ENCODE peak calls at places on chromosomes 2 and 18, in five cellular contexts. One of them, this sample, is unnamed. For H3K4me1, the result is how much of the 10 kb centered on the place peaks cover.

GRCh38 chr18:78492064-78492812 is 487.4 kb upstream of the SALL3 start:
- DNase-seq in mucosa of descending colon: no peak
- DNase-seq in colonic mucosa: no peak
- DNase-seq in A549: no peak
- DNase-seq in hepatocyte: no peak
- DNase-seq in this sample: no peak

GRCh38 chr2:150280255-150280654 is 207.2 kb downstream of the RND3 start:
- DNase-seq in A549: no peak
- DNase-seq in mucosa of descending colon: no peak
- DNase-seq in hepatocyte: peak
- DNase-seq in colonic mucosa: no peak
- DNase-seq in this sample: no peak

GRCh38 chr2:217538719-217539118 is 464.1 kb downstream of the TNS1 start:
- DNase-seq in hepatocyte: no peak
- DNase-seq in colonic mucosa: no peak
- DNase-seq in A549: no peak
- DNase-seq in mucosa of descending colon: no peak
- DNase-seq in this sample: peak

GRCh38 chr2:42123426-42123825 is 45.7 kb upstream of the EML4 start:
- DNase-seq in mucosa of descending colon: no peak
- DNase-seq in colonic mucosa: no peak
- DNase-seq in A549: no peak
- DNase-seq in hepatocyte: no peak
- DNase-seq in this sample: no peak

GRCh38 chr2:109335586-109336266 is 206.7 kb downstream of the SH3RF3 start:
- DNase-seq in A549: no peak
- DNase-seq in colonic mucosa: no peak
- DNase-seq in mucosa of descending colon: no peak
- DNase-seq in hepatocyte: no peak
- DNase-seq in this sample: no peak

GRCh38 chr2:196592331-196592911 is 47.1 kb upstream of the CCDC150 start:
- DNase-seq in mucosa of descending colon: peak
- DNase-seq in colonic mucosa: peak
- DNase-seq in hepatocyte: no peak
- DNase-seq in A549: peak
- DNase-seq in this sample: no peak

GRCh38 chr2:157052685-157053224 is 204.8 kb upstream of the GALNT5 start:
- DNase-seq in mucosa of descending colon: peak
- DNase-seq in colonic mucosa: no peak
- DNase-seq in hepatocyte: peak
- DNase-seq in A549: peak
- DNase-seq in this sample: no peak

GRCh38 chr2:1910562-1911256 is 166.4 kb upstream of the PXDN start:
- DNase-seq in hepatocyte: no peak
- DNase-seq in colonic mucosa: no peak
- DNase-seq in A549: no peak
- DNase-seq in mucosa of descending colon: no peak
- DNase-seq in this sample: no peak

GRCh38 chr2:202193881-202194353 is 44.5 kb downstream of the SUMO1 start:
- DNase-seq in A549: no peak
- DNase-seq in colonic mucosa: no peak
- DNase-seq in hepatocyte: no peak
- DNase-seq in mucosa of descending colon: no peak
- DNase-seq in this sample: no peak

GRCh38 chr2:111957872-111958354 is 59.5 kb downstream of the MERTK start:
- DNase-seq in mucosa of descending colon: no peak
- DNase-seq in hepatocyte: no peak
- DNase-seq in colonic mucosa: no peak
- DNase-seq in A549: no peak
- DNase-seq in this sample: no peak

GRCh38 chr2:100733344-100734187 is 86.4 kb upstream of the NPAS2 start:
- DNase-seq in mucosa of descending colon: no peak
- DNase-seq in hepatocyte: peak
- DNase-seq in colonic mucosa: no peak
- DNase-seq in A549: peak
- DNase-seq in this sample: no peak

GRCh38 chr2:158928965-158929364 is 39.5 kb upstream of the TANC1 start:
- DNase-seq in colonic mucosa: peak
- DNase-seq in hepatocyte: peak
- DNase-seq in mucosa of descending colon: peak
- DNase-seq in A549: no peak
- DNase-seq in this sample: no peak

GRCh38 chr2:28321426-28321825 is 71.2 kb upstream of the FOSL2 start:
- DNase-seq in mucosa of descending colon: no peak
- DNase-seq in colonic mucosa: no peak
- DNase-seq in A549: no peak
- DNase-seq in hepatocyte: no peak
- DNase-seq in this sample: no peak

GRCh38 chr2:101759162-101759561 is 61.7 kb downstream of the MAP4K4 start:
- DNase-seq in A549: peak
- DNase-seq in colonic mucosa: no peak
- DNase-seq in hepatocyte: peak
- DNase-seq in mucosa of descending colon: no peak
- DNase-seq in this sample: no peak

GRCh38 chr2:39468574-39469331 is 31.7 kb upstream of the MAP4K3 start:
- DNase-seq in A549: no peak
- DNase-seq in colonic mucosa: no peak
- DNase-seq in mucosa of descending colon: no peak
- DNase-seq in hepatocyte: no peak
- DNase-seq in this sample: no peak

GRCh38 chr2:54609647-54610046 is 113.8 kb upstream of the EML6 start:
- DNase-seq in mucosa of descending colon: no peak
- DNase-seq in hepatocyte: no peak
- DNase-seq in A549: no peak
- DNase-seq in colonic mucosa: no peak
- DNase-seq in this sample: no peak

GRCh38 chr2:136048886-136049832 is 63.7 kb upstream of the DARS1 start:
- DNase-seq in colonic mucosa: no peak
- DNase-seq in mucosa of descending colon: no peak
- DNase-seq in hepatocyte: no peak
- DNase-seq in A549: no peak
- DNase-seq in this sample: no peak

GRCh38 chr18:13429884-13430510 is 211.4 kb downstream of the LDLRAD4 start:
- DNase-seq in mucosa of descending colon: no peak
- DNase-seq in hepatocyte: no peak
- DNase-seq in colonic mucosa: no peak
- DNase-seq in A549: no peak
- DNase-seq in this sample: no peak

GRCh38 chr18:3040881-3041280 is 27.9 kb upstream of the LPIN2 start:
- DNase-seq in A549: no peak
- DNase-seq in colonic mucosa: no peak
- DNase-seq in hepatocyte: no peak
- DNase-seq in mucosa of descending colon: no peak
- DNase-seq in this sample: no peak

GRCh38 chr18:48805826-48806535 is 144.8 kb downstream of the SMAD7 start:
- DNase-seq in hepatocyte: no peak
- DNase-seq in mucosa of descending colon: no peak
- DNase-seq in A549: no peak
- DNase-seq in colonic mucosa: peak
- DNase-seq in this sample: no peak

GRCh38 chr2:143885461-143885860 is 634.5 kb downstream of the ZEB2 start:
- DNase-seq in hepatocyte: no peak
- DNase-seq in colonic mucosa: no peak
- DNase-seq in A549: no peak
- DNase-seq in mucosa of descending colon: no peak
- DNase-seq in this sample: no peak

GRCh38 chr2:39737661-39738060 is 41.4 kb downstream of the THUMPD2 start:
- DNase-seq in colonic mucosa: no peak
- DNase-seq in hepatocyte: peak
- DNase-seq in A549: no peak
- DNase-seq in mucosa of descending colon: peak
- DNase-seq in this sample: no peak

GRCh38 chr2:132384491-132385186 is 32.0 kb upstream of the GPR39 start:
- DNase-seq in colonic mucosa: no peak
- DNase-seq in A549: no peak
- DNase-seq in hepatocyte: no peak
- DNase-seq in mucosa of descending colon: no peak
- DNase-seq in this sample: no peak

GRCh38 chr18:77392323-77392722 is 142.7 kb downstream of the GALR1 start:
- DNase-seq in mucosa of descending colon: no peak
- DNase-seq in colonic mucosa: no peak
- DNase-seq in A549: peak
- DNase-seq in hepatocyte: no peak
- DNase-seq in this sample: no peak

GRCh38 chr2:16507655-16508054 is 158.0 kb downstream of the CYRIA start:
- DNase-seq in A549: peak
- DNase-seq in hepatocyte: peak
- DNase-seq in colonic mucosa: no peak
- DNase-seq in mucosa of descending colon: peak
- DNase-seq in this sample: no peak
- H3K4me3 ChIP-seq in A549: peak
- H3K4me3 ChIP-seq in hepatocyte: no peak
- H3K4me3 ChIP-seq in colonic mucosa: peak
- H3K4me3 ChIP-seq in mucosa of descending colon: no peak
- H3K4me3 ChIP-seq in this sample: peak

GRCh38 chr18:45727068-45727467 is 3.1 kb downstream of the SLC14A1 start:
- DNase-seq in colonic mucosa: no peak
- DNase-seq in hepatocyte: no peak
- DNase-seq in A549: no peak
- DNase-seq in mucosa of descending colon: no peak
- DNase-seq in this sample: no peak
- H3K4me1 ChIP-seq in colonic mucosa: under half
- H3K4me1 ChIP-seq in hepatocyte: under half
- H3K4me1 ChIP-seq in A549: under half
- H3K4me1 ChIP-seq in mucosa of descending colon: under half
- H3K4me1 ChIP-seq in this sample: under half

DNA sequence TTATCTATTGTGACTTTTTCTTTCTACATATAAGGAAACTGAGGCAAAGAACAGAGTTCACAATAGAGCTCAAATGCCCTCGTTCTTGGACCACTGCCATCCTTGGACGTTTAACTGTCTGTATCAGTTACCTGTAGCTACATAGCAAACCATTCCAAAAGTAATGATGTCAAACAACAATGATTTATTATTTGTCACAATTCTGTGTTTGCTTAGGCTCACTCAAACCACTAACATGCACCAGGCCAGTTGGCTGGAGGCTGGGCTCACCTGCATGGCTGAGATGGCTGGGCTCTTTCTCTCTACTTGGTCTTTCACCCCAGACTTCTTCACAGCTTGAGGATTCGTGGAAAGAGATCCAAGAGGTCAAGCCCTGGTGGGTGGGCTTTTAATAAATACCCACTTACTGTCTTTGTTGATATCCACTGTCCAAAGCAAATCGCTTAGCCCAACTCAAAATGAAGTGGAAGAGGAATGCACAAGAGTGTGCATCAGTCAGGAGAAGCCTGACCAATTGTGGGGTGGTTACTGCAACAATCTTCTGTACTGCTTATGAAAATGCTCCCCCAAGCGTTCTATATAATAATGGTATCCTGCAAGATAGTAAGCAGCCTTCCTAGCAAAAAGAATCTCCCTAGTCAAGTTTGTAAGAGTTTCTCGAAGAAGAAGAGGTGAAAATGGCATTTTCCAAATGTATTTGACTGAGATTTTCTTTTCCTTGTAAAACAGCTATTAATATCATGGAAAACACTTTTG is 163.5 kb upstream of the NT5C1B start:
- DNase-seq in hepatocyte: no peak
- DNase-seq in A549: peak
- DNase-seq in mucosa of descending colon: no peak
- DNase-seq in colonic mucosa: no peak
- DNase-seq in this sample: no peak
- TF ChIP-seq CTCF in hepatocyte: no peak
- TF ChIP-seq CTCF in A549: peak
- TF ChIP-seq CTCF in mucosa of descending colon: no peak
- TF ChIP-seq CTCF in colonic mucosa: no peak
- TF ChIP-seq CTCF in this sample: peak

GRCh38 chr18:9062418-9062751 is 40.1 kb upstream of the NDUFV2 start:
- DNase-seq in mucosa of descending colon: no peak
- DNase-seq in A549: no peak
- DNase-seq in colonic mucosa: no peak
- DNase-seq in hepatocyte: no peak
- DNase-seq in this sample: no peak
- H3K4me3 ChIP-seq in mucosa of descending colon: no peak
- H3K4me3 ChIP-seq in A549: no peak
- H3K4me3 ChIP-seq in colonic mucosa: no peak
- H3K4me3 ChIP-seq in hepatocyte: no peak
- H3K4me3 ChIP-seq in this sample: no peak

This sample was measured in Caco-2.